ENCODE peak calls at places on chromosomes 5 and 9, in eight cellular contexts. M, E, B, K, C, H, W and X are unnamed samples.

GRCh38 chr5:78746990-78747389 is 98.4 kb upstream of the LHFPL2 start:
- DNase-seq in M (no peak), E (no peak), B (no peak), K (no peak), C (no peak), H (peak; percentile 72), W (no peak), X (no peak)

GRCh38 chr5:179362355-179362754 is 17.1 kb upstream of the ADAMTS2 start:
- DNase-seq in M (no peak), E (no peak), B (no peak), K (no peak), C (no peak), H (no peak), W (no peak), X (no peak)

GRCh38 chr5:141605523-141606277 is 13.1 kb downstream of the DIAPH1 start:
- DNase-seq in M (peak; percentile 64), E (peak; percentile 65), B (no peak), K (no peak), C (peak; percentile 61), H (no peak), W (peak; percentile 80), X (no peak)

GRCh38 chr5:132310141-132310834 is 16.1 kb downstream of the SLC22A4 start:
- DNase-seq in M (no peak), E (no peak), B (no peak), K (no peak), C (no peak), H (no peak), W (no peak), X (no peak)

GRCh38 chr9:117616436-117616835 is 87.8 kb upstream of the TLR4 start:
- DNase-seq in M (no peak), E (no peak), B (no peak), K (no peak), C (no peak), H (no peak), W (no peak), X (no peak)

GRCh38 chr5:124736111-124736813 is 10.2 kb downstream of the ZNF608 start:
- DNase-seq in M (no peak), E (no peak), B (no peak), K (no peak), C (no peak), H (peak; percentile 94), W (no peak), X (no peak)

GRCh38 chr9:111728143-111728542 is 66.6 kb downstream of the SHOC1 start:
- DNase-seq in M (no peak), E (no peak), B (no peak), K (no peak), C (no peak), H (no peak), W (no peak), X (no peak)

GRCh38 chr5:5141625-5142527 is 1.7 kb downstream of the ADAMTS16 start:
- DNase-seq in M (peak; percentile 67), E (peak; percentile 58), B (peak; percentile 56), K (peak; percentile 67), C (no peak), H (peak; percentile 70), W (no peak), X (no peak)

GRCh38 chr9:91843623-91844111 is 106.4 kb downstream of the ROR2 start:
- DNase-seq in M (no peak), E (no peak), B (peak; percentile 71), K (peak; percentile 74), C (peak; percentile 49), H (no peak), W (peak; percentile 71), X (no peak)

GRCh38 chr5:1883120-1883924 is 597 bp upstream of the IRX4 start:
- DNase-seq in M (no peak), E (no peak), B (no peak), K (no peak), C (peak; percentile 56), H (no peak), W (peak; percentile 67), X (no peak)

GRCh38 chr5:14739538-14739937 is 75.0 kb downstream of the OTULIN start:
- DNase-seq in M (no peak), E (no peak), B (no peak), K (no peak), C (peak; percentile 60), H (no peak), W (no peak), X (no peak)

GRCh38 chr5:181163487-181164075 is 16.2 kb downstream of the OR2V2 start:
- DNase-seq in M (no peak), E (no peak), B (no peak), K (no peak), C (no peak), H (no peak), W (no peak), X (no peak)

GRCh38 chr9:83706703-83707517 is 848 bp downstream of the UBQLN1 start:
- DNase-seq in M (peak; percentile 14), E (peak; percentile 38), B (no peak), K (peak; percentile 22), C (peak; percentile 42), H (peak; percentile 6), W (peak; percentile 92), X (peak; percentile 75)

GRCh38 chr5:73435640-73436534 is 12.7 kb downstream of the FOXD1 start:
- DNase-seq in M (no peak), E (no peak), B (no peak), K (no peak), C (no peak), H (no peak), W (no peak), X (no peak)

GRCh38 chr5:73434921-73435320 is 13.7 kb downstream of the FOXD1 start:
- DNase-seq in M (no peak), E (no peak), B (no peak), K (no peak), C (no peak), H (no peak), W (no peak), X (no peak)

GRCh38 chr5:73433982-73434342 is 14.6 kb downstream of the FOXD1 start:
- DNase-seq in M (no peak), E (no peak), B (no peak), K (no peak), C (no peak), H (no peak), W (no peak), X (no peak)

GRCh38 chr5:73433272-73433981 is 15.2 kb downstream of the FOXD1 start:
- DNase-seq in M (no peak), E (no peak), B (no peak), K (no peak), C (no peak), H (no peak), W (no peak), X (no peak)

GRCh38 chr5:73434461-73434860 is 14.1 kb downstream of the FOXD1 start:
- DNase-seq in M (no peak), E (no peak), B (no peak), K (no peak), C (no peak), H (no peak), W (no peak), X (no peak)
- H3K27me3 ChIP-seq in M (peaks cover 86% of the 10 kb centered on the region), E (peaks cover 100% of the 10 kb centered on the region), B (peaks cover 16% of the 10 kb centered on the region), K (peaks cover 85% of the 10 kb centered on the region), C (peaks cover 61% of the 10 kb centered on the region), H (no peaks in the 10 kb centered on the region), W (peaks cover 90% of the 10 kb centered on the region), X (peaks cover 28% of the 10 kb centered on the region)

GRCh38 chr9:132647355-132647754 is 22.4 kb downstream of the DDX31 start:
- DNase-seq in M (no peak), E (no peak), B (no peak), K (no peak), C (no peak), H (peak; percentile 91), W (no peak), X (no peak)

GRCh38 chr9:132647806-132648205 is 22.0 kb downstream of the DDX31 start:
- DNase-seq in M (no peak), E (no peak), B (no peak), K (no peak), C (no peak), H (no peak), W (no peak), X (no peak)

GRCh38 chr9:132648685-132649084 is 21.1 kb downstream of the DDX31 start:
- DNase-seq in M (no peak), E (no peak), B (no peak), K (no peak), C (no peak), H (no peak), W (no peak), X (no peak)

GRCh38 chr9:132648283-132648682 is 21.5 kb downstream of the DDX31 start:
- DNase-seq in M (no peak), E (no peak), B (no peak), K (no peak), C (no peak), H (no peak), W (no peak), X (no peak)

DNA sequence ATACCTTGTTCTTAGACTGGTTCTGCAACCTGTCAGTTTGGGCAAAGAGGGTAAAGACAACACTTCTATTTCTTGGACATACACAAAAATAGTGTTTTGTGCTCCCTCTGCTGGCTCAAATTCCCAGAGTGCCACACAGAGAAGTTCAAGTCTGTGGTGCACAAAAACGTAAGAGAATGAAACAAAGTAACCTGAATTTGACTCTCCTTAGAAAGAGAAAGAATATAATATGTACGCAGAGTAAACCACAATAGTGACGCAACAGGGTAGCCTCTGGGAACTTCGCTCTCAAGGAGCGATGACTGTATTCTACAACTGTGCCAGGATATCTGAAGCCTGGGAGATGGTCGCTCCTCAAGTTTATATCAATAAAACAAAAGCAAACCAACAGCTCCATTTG is 18.5 kb downstream of the DDX31 start:
- DNase-seq in M (no peak), E (no peak), B (no peak), K (no peak), C (no peak), H (peak; percentile 71), W (no peak), X (no peak)
- H3K27me3 ChIP-seq in M (no peaks in the 10 kb centered on the region), E (no peaks in the 10 kb centered on the region), B (no peaks in the 10 kb centered on the region), K (no peaks in the 10 kb centered on the region), C (no peaks in the 10 kb centered on the region), H (no peaks in the 10 kb centered on the region), W (no peaks in the 10 kb centered on the region), X (no peaks in the 10 kb centered on the region)

DNA sequence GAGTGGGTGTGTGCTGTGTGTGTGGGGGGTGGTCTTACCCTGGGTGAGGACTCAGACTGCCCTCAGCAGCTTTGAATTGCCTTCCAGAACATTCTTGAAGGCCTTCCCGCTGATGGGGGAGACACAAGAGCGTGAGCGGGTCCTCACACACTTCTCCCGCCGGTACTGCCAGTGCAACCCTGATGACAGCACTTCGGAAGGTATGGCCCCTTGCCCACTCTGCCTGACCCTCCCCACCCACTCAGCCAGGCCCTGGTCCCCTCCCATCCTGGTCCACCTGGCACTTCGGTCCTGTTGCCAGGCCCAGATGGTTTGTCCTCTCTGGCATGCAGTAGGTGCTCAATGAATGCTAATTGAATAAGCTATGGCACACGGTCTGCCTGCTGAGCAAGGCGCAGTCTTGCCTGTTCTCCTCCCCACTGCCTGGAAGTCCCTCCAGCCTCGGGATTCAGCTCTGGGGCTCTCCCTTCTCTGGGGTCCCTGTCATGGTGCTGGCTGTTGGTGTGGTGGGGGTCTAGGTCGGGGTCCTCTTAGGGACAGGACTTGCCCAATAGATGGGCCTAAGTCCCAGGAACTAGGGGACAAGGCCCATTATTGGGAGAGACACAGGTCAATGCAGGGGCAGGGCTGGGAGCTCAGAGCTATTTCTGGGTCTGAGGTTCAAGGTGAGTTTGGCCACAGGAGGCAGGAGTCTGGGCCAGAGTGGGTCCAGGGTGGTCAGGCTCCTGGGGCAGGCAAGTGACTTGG is 26.4 kb downstream of the PSD2 start:
- DNase-seq in M (no peak), E (no peak), B (no peak), K (no peak), C (no peak), H (no peak), W (no peak), X (no peak)
- H3K27me3 ChIP-seq in M (no peaks in the 10 kb centered on the region), E (no peaks in the 10 kb centered on the region), B (no peaks in the 10 kb centered on the region), K (no peaks in the 10 kb centered on the region), C (no peaks in the 10 kb centered on the region), H (peaks cover 42% of the 10 kb centered on the region), W (no peaks in the 10 kb centered on the region), X (no peaks in the 10 kb centered on the region)

GRCh38 chr9:89494199-89494598 is 3.7 kb downstream of the SEMA4D start:
- DNase-seq in M (no peak), E (no peak), B (no peak), K (no peak), C (no peak), H (no peak), W (no peak), X (no peak)
- H3K27me3 ChIP-seq in M (no peaks in the 10 kb centered on the region), E (no peaks in the 10 kb centered on the region), B (no peaks in the 10 kb centered on the region), K (no peaks in the 10 kb centered on the region), C (no peaks in the 10 kb centered on the region), H (no peaks in the 10 kb centered on the region), W (no peaks in the 10 kb centered on the region), X (no peaks in the 10 kb centered on the region)